ENCODE peak calls at places on chromosomes 11 and 22, in five cellular contexts. One of them, this sample, is unnamed.

GRCh38 chr11:71223671-71224660 is 28.4 kb downstream of the SHANK2 start:
- DNase-seq in A549: no peak
- DNase-seq in uterus: no peak
- DNase-seq in HCT116: no peak
- DNase-seq in IMR-90: no peak
- DNase-seq in this sample: no peak

GRCh38 chr11:27241316-27242122 is 121.5 kb downstream of the CCDC34 start:
- DNase-seq in HCT116: no peak
- DNase-seq in uterus: no peak
- DNase-seq in IMR-90: peak
- DNase-seq in A549: no peak
- DNase-seq in this sample: no peak

GRCh38 chr11:32911413-32911812 is 18.8 kb downstream of the QSER1 start:
- DNase-seq in A549: no peak
- DNase-seq in IMR-90: no peak
- DNase-seq in uterus: no peak
- DNase-seq in HCT116: no peak
- DNase-seq in this sample: no peak

GRCh38 chr22:43537019-43537585 is 125.3 kb downstream of the MPPED1 start:
- DNase-seq in uterus: no peak
- DNase-seq in HCT116: no peak
- DNase-seq in IMR-90: no peak
- DNase-seq in A549: no peak
- DNase-seq in this sample: no peak

GRCh38 chr22:37569009-37569920 is 9.0 kb downstream of the CDC42EP1 start:
- DNase-seq in A549: no peak
- DNase-seq in uterus: no peak
- DNase-seq in HCT116: no peak
- DNase-seq in IMR-90: no peak
- DNase-seq in this sample: no peak

GRCh38 chr11:119479685-119480275 is 56.8 kb upstream of the THY1 start:
- DNase-seq in HCT116: no peak
- DNase-seq in uterus: no peak
- DNase-seq in IMR-90: peak
- DNase-seq in A549: peak
- DNase-seq in this sample: no peak

GRCh38 chr11:104946907-104947306 is 21.5 kb downstream of the CASP4 start:
- DNase-seq in HCT116: peak
- DNase-seq in A549: peak
- DNase-seq in uterus: no peak
- DNase-seq in IMR-90: peak
- DNase-seq in this sample: no peak

GRCh38 chr22:17012267-17012666 is 4.2 kb upstream of the GAB4 start:
- DNase-seq in HCT116: no peak
- DNase-seq in IMR-90: no peak
- DNase-seq in A549: no peak
- DNase-seq in uterus: no peak
- DNase-seq in this sample: no peak

GRCh38 chr11:119361056-119361787 is 14.7 kb upstream of the MFRP start:
- DNase-seq in IMR-90: peak
- DNase-seq in HCT116: peak
- DNase-seq in A549: peak
- DNase-seq in uterus: peak
- DNase-seq in this sample: no peak

GRCh38 chr11:132312161-132312560 is 941.7 kb downstream of the NTM start:
- DNase-seq in HCT116: no peak
- DNase-seq in IMR-90: peak
- DNase-seq in uterus: no peak
- DNase-seq in A549: no peak
- DNase-seq in this sample: no peak

GRCh38 chr11:106276126-106276525 is 198.7 kb downstream of the AASDHPPT start:
- DNase-seq in IMR-90: peak
- DNase-seq in HCT116: no peak
- DNase-seq in A549: no peak
- DNase-seq in uterus: no peak
- DNase-seq in this sample: no peak

GRCh38 chr11:8070417-8071101 is 10.5 kb upstream of the TUB start:
- DNase-seq in IMR-90: peak
- DNase-seq in uterus: no peak
- DNase-seq in A549: peak
- DNase-seq in HCT116: peak
- DNase-seq in this sample: no peak

GRCh38 chr11:3089236-3090061 is 32.2 kb upstream of the CARS1 start:
- DNase-seq in A549: no peak
- DNase-seq in uterus: no peak
- DNase-seq in IMR-90: no peak
- DNase-seq in HCT116: no peak
- DNase-seq in this sample: no peak

GRCh38 chr11:2515401-2516275 is 70.8 kb downstream of the KCNQ1 start:
- DNase-seq in IMR-90: no peak
- DNase-seq in HCT116: no peak
- DNase-seq in uterus: peak
- DNase-seq in A549: no peak
- DNase-seq in this sample: no peak

GRCh38 chr11:61685611-61685955 is 5.4 kb downstream of the DAGLA start:
- DNase-seq in IMR-90: no peak
- DNase-seq in uterus: no peak
- DNase-seq in HCT116: no peak
- DNase-seq in A549: no peak
- DNase-seq in this sample: no peak

GRCh38 chr11:69388210-69388609 is 93.3 kb upstream of the LINC01488 start:
- DNase-seq in A549: no peak
- DNase-seq in IMR-90: no peak
- DNase-seq in uterus: no peak
- DNase-seq in HCT116: no peak
- DNase-seq in this sample: no peak

GRCh38 chr11:9943346-9944110 is 279.7 kb downstream of the SWAP70 start:
- DNase-seq in HCT116: no peak
- DNase-seq in A549: no peak
- DNase-seq in IMR-90: peak
- DNase-seq in uterus: no peak
- DNase-seq in this sample: no peak

GRCh38 chr22:38074181-38075104 is 9.5 kb downstream of the SLC16A8 start:
- DNase-seq in IMR-90: peak
- DNase-seq in HCT116: no peak
- DNase-seq in uterus: no peak
- DNase-seq in A549: no peak
- DNase-seq in this sample: no peak

GRCh38 chr11:125441648-125442410 is 54.2 kb downstream of the FEZ1 start:
- DNase-seq in A549: no peak
- DNase-seq in uterus: no peak
- DNase-seq in HCT116: no peak
- DNase-seq in IMR-90: no peak
- DNase-seq in this sample: no peak

GRCh38 chr11:122741613-122742012 is 86.1 kb downstream of the UBASH3B start:
- DNase-seq in uterus: peak
- DNase-seq in IMR-90: peak
- DNase-seq in HCT116: no peak
- DNase-seq in A549: no peak
- DNase-seq in this sample: no peak

GRCh38 chr22:17638182-17638431 is 450 bp upstream of the BCL2L13 start:
- DNase-seq in A549: peak
- DNase-seq in uterus: no peak
- DNase-seq in IMR-90: no peak
- DNase-seq in HCT116: no peak
- DNase-seq in this sample: no peak

GRCh38 chr22:43391306-43391705 is 20.5 kb upstream of the MPPED1 start:
- DNase-seq in HCT116: no peak
- DNase-seq in uterus: no peak
- DNase-seq in IMR-90: no peak
- DNase-seq in A549: no peak
- DNase-seq in this sample: no peak

GRCh38 chr11:128279861-128280260 is 307.5 kb downstream of the ETS1 start:
- DNase-seq in IMR-90: peak
- DNase-seq in uterus: no peak
- DNase-seq in A549: no peak
- DNase-seq in HCT116: no peak
- DNase-seq in this sample: no peak

GRCh38 chr11:111370902-111371578 is 8.0 kb downstream of the POU2AF1 start:
- DNase-seq in IMR-90: no peak
- DNase-seq in uterus: no peak
- DNase-seq in A549: no peak
- DNase-seq in HCT116: no peak
- DNase-seq in this sample: no peak

GRCh38 chr22:48576333-48577013 is 1251.2 kb downstream of the BRD1 start:
- DNase-seq in IMR-90: no peak
- DNase-seq in A549: peak
- DNase-seq in uterus: no peak
- DNase-seq in HCT116: no peak
- DNase-seq in this sample: no peak

GRCh38 chr22:22838148-22838786 is 49.3 kb upstream of the IGLL5 start:
- DNase-seq in uterus: no peak
- DNase-seq in HCT116: no peak
- DNase-seq in IMR-90: no peak
- DNase-seq in A549: no peak
- DNase-seq in this sample: no peak

GRCh38 chr11:65382804-65383368 is 440 bp upstream of the SLC25A45 start:
- DNase-seq in A549: peak
- DNase-seq in HCT116: no peak
- DNase-seq in uterus: no peak
- DNase-seq in IMR-90: no peak
- DNase-seq in this sample: no peak

GRCh38 chr11:65383778-65384177 is 1.3 kb upstream of the SLC25A45 start:
- DNase-seq in HCT116: no peak
- DNase-seq in uterus: no peak
- DNase-seq in A549: no peak
- DNase-seq in IMR-90: no peak
- DNase-seq in this sample: no peak

GRCh38 chr11:65380460-65381126 is 1.9 kb downstream of the SLC25A45 start:
- DNase-seq in HCT116: no peak
- DNase-seq in uterus: no peak
- DNase-seq in IMR-90: no peak
- DNase-seq in A549: no peak
- DNase-seq in this sample: no peak

GRCh38 chr11:65381721-65382035 is 768 bp downstream of the SLC25A45 start:
- DNase-seq in IMR-90: no peak
- DNase-seq in uterus: no peak
- DNase-seq in HCT116: peak
- DNase-seq in A549: peak
- DNase-seq in this sample: no peak

GRCh38 chr11:65382036-65382803 is at the start of gene SLC25A45:
- DNase-seq in A549: peak
- DNase-seq in HCT116: peak
- DNase-seq in uterus: peak
- DNase-seq in IMR-90: peak
- DNase-seq in this sample: peak
- TF ChIP-seq POLR2A in A549: no peak
- TF ChIP-seq POLR2A in HCT116: no peak
- TF ChIP-seq POLR2A in uterus: peak
- TF ChIP-seq POLR2A in IMR-90: peak
- TF ChIP-seq POLR2A in this sample: peak

DNA sequence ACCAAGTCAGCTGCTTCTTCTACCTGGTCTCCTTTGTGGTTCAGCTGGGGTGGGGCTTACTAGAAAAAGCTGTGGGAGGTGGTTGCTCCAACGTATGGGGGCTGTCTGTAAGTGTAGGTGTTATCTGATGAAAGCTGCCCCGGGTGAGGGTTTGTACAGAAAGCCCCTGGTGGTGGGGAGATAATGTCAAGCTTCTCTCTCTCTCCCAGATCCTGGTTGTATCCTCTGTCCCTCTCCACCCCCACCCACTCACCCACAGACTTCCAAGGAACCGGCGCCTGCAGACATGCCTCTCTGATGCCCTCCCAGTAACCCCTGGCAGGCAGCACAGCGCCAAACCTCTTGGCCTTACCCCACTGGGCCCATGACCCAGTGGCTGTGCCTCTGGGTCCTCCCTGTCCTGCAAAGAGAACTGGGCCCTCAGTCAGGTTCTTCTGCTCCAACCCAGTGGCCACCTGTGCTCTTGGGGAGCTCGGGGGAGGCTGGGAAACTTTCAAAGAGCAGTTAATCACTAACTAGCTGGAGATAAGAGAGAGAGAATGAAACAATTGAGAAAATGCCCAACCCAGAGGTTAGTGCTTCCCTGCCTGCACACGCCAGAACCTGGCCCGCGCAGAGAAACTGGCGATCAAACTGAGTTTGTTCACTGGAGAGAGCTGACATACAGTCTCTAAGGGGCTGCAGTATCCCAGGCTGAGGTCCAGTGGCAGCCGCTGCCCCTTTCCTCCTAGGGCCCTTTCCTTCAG is 20.4 kb upstream of the EHF start:
- DNase-seq in uterus: no peak
- DNase-seq in HCT116: peak
- DNase-seq in A549: peak
- DNase-seq in IMR-90: peak
- DNase-seq in this sample: no peak
- H3K27ac ChIP-seq in uterus: no peak
- H3K27ac ChIP-seq in HCT116: peak
- H3K27ac ChIP-seq in A549: peak
- H3K27ac ChIP-seq in IMR-90: peak
- H3K27ac ChIP-seq in this sample: peak

DNA sequence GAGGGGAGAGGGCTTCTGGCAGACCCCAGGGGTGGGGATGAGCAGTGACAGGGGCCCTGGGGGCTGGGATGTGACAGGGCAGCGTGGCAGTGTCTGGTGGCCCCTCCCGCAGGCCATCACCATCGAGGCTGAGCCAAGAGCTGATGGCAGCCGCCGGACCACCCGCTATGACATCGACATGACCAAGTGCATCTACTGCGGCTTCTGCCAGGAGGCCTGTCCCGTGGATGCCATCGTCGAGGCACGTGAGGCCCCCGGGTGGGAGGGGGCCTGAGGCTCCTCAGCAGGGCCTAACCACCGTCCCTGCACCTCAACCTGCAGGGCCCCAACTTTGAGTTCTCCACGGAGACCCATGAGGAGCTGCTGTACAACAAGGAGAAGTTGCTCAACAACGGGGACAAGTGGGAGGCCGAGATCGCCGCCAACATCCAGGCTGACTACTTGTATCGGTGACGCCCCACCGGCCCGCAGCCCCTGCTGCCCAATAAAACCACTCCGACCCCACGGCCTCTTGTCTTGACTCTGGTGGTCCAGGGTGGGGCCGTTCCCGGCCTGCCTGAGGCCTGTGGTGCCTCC is 2.6 kb upstream of the TCIRG1 start:
- DNase-seq in A549: no peak
- DNase-seq in HCT116: no peak
- DNase-seq in IMR-90: no peak
- DNase-seq in uterus: no peak
- DNase-seq in this sample: no peak
- TF ChIP-seq POLR2A in A549: no peak
- TF ChIP-seq POLR2A in HCT116: no peak
- TF ChIP-seq POLR2A in IMR-90: no peak
- TF ChIP-seq POLR2A in uterus: no peak
- TF ChIP-seq POLR2A in this sample: no peak

GRCh38 chr11:100635194-100635593 is 51.9 kb upstream of the ARHGAP42 start:
- DNase-seq in HCT116: no peak
- DNase-seq in A549: no peak
- DNase-seq in IMR-90: no peak
- DNase-seq in uterus: no peak
- DNase-seq in this sample: no peak
- H3K27ac ChIP-seq in HCT116: no peak
- H3K27ac ChIP-seq in A549: peak
- H3K27ac ChIP-seq in IMR-90: no peak
- H3K27ac ChIP-seq in uterus: no peak
- H3K27ac ChIP-seq in this sample: no peak

GRCh38 chr11:58578635-58579191 is at the start of gene ZFP91:
- DNase-seq in A549: peak
- DNase-seq in IMR-90: peak
- DNase-seq in HCT116: peak
- DNase-seq in uterus: peak
- DNase-seq in this sample: peak
- TF ChIP-seq POLR2A in A549: peak
- TF ChIP-seq POLR2A in IMR-90: no peak
- TF ChIP-seq POLR2A in HCT116: no peak
- TF ChIP-seq POLR2A in uterus: peak
- TF ChIP-seq POLR2A in this sample: no peak

GRCh38 chr11:72781063-72781312 is 12.9 kb downstream of the STARD10 start:
- DNase-seq in A549: no peak
- DNase-seq in HCT116: no peak
- DNase-seq in IMR-90: no peak
- DNase-seq in uterus: no peak
- DNase-seq in this sample: no peak
- H3K27ac ChIP-seq in A549: peak
- H3K27ac ChIP-seq in HCT116: peak
- H3K27ac ChIP-seq in IMR-90: no peak
- H3K27ac ChIP-seq in uterus: peak
- H3K27ac ChIP-seq in this sample: peak

This sample was measured in esophagus squamous epithelium.